ENCODE peak calls at places on chromosomes 7 and 10, in eight cellular contexts. R, W, X, L, G, I, E and V are unnamed samples.

GRCh38 chr7:16098585-16099179 is 322.7 kb downstream of the CRPPA start:
- DNase-seq in R (no peak), W (no peak), X (no peak), L (no peak), G (no peak), I (no peak), E (no peak), V (no peak)

GRCh38 chr7:28921822-28922221 is 36.3 kb downstream of the TRIL start:
- DNase-seq in R (peak; percentile 58), W (no peak), X (no peak), L (peak; percentile 39), G (no peak), I (peak; percentile 61), E (no peak), V (peak; percentile 36)

GRCh38 chr10:59323036-59323459 is 39.3 kb downstream of the FAM13C start:
- DNase-seq in R (no peak), W (no peak), X (no peak), L (no peak), G (no peak), I (no peak), E (no peak), V (peak; percentile 61)

GRCh38 chr10:126216221-126216701 is 172.0 kb downstream of the ADAM12 start:
- DNase-seq in R (peak; percentile 98), W (no peak), X (no peak), L (no peak), G (no peak), I (no peak), E (no peak), V (no peak)

GRCh38 chr7:105088456-105088855 is 74.5 kb downstream of the KMT2E start:
- DNase-seq in R (no peak), W (no peak), X (no peak), L (no peak), G (no peak), I (no peak), E (no peak), V (no peak)

GRCh38 chr10:121596668-121597503 is 1.4 kb downstream of the FGFR2 start:
- DNase-seq in R (no peak), W (no peak), X (peak; percentile 83), L (no peak), G (peak; percentile 59), I (no peak), E (no peak), V (peak; percentile 83)

GRCh38 chr7:107559864-107560263 is 3.9 kb downstream of the COG5 start:
- DNase-seq in R (peak; percentile 22), W (no peak), X (no peak), L (no peak), G (no peak), I (no peak), E (no peak), V (no peak)

GRCh38 chr7:147298611-147299043 is 1182.0 kb downstream of the CNTNAP2 start:
- DNase-seq in R (no peak), W (no peak), X (no peak), L (no peak), G (no peak), I (peak; percentile 16), E (no peak), V (no peak)

GRCh38 chr7:93861325-93861949 is 29.1 kb downstream of the TFPI2 start:
- DNase-seq in R (no peak), W (no peak), X (no peak), L (no peak), G (no peak), I (no peak), E (no peak), V (no peak)

GRCh38 chr7:76047305-76047810 is 442 bp downstream of the STYXL1 start:
- DNase-seq in R (no peak), W (no peak), X (no peak), L (no peak), G (no peak), I (no peak), E (peak; percentile 2), V (no peak)

GRCh38 chr10:46514899-46515298 is 41.6 kb downstream of the GPRIN2 start:
- DNase-seq in R (no peak), W (no peak), X (no peak), L (no peak), G (no peak), I (no peak), E (no peak), V (no peak)